ENCODE peak calls at places on chromosomes 11 and 22, in ten cellular contexts. One of them, this sample, is unnamed.

GRCh38 chr11:45931739-45932138 is 9.3 kb downstream of the LARGE2 start:
- DNase-seq in thyroid gland: no peak
- DNase-seq in AG10803: no peak
- DNase-seq in M059J: no peak
- DNase-seq in ureter: no peak
- DNase-seq in smooth muscle cell of the brain vasculature: no peak
- DNase-seq in NCI-H2029: no peak
- DNase-seq in IMR-90: no peak
- DNase-seq in body of pancreas: no peak
- DNase-seq in HTR-8/SVneo: no peak
- DNase-seq in this sample: no peak

GRCh38 chr11:33475999-33476398 is 218.8 kb downstream of the HIPK3 start:
- DNase-seq in NCI-H2029: no peak
- DNase-seq in ureter: peak
- DNase-seq in AG10803: peak
- DNase-seq in smooth muscle cell of the brain vasculature: no peak
- DNase-seq in thyroid gland: peak
- DNase-seq in M059J: peak
- DNase-seq in body of pancreas: peak
- DNase-seq in HTR-8/SVneo: no peak
- DNase-seq in IMR-90: peak
- DNase-seq in this sample: peak

GRCh38 chr11:1568451-1568911 is 3.6 kb downstream of the DUSP8 start:
- DNase-seq in HTR-8/SVneo: no peak
- DNase-seq in AG10803: no peak
- DNase-seq in ureter: no peak
- DNase-seq in smooth muscle cell of the brain vasculature: no peak
- DNase-seq in NCI-H2029: no peak
- DNase-seq in IMR-90: no peak
- DNase-seq in M059J: no peak
- DNase-seq in thyroid gland: no peak
- DNase-seq in body of pancreas: peak
- DNase-seq in this sample: peak

GRCh38 chr11:34427171-34427805 is 11.4 kb upstream of the CAT start:
- DNase-seq in smooth muscle cell of the brain vasculature: no peak
- DNase-seq in NCI-H2029: no peak
- DNase-seq in M059J: peak
- DNase-seq in body of pancreas: no peak
- DNase-seq in thyroid gland: peak
- DNase-seq in HTR-8/SVneo: peak
- DNase-seq in ureter: no peak
- DNase-seq in IMR-90: peak
- DNase-seq in AG10803: peak
- DNase-seq in this sample: peak

GRCh38 chr22:27097933-27098332 is 440.5 kb downstream of the MIAT start:
- DNase-seq in thyroid gland: no peak
- DNase-seq in M059J: peak
- DNase-seq in NCI-H2029: no peak
- DNase-seq in body of pancreas: no peak
- DNase-seq in AG10803: peak
- DNase-seq in IMR-90: no peak
- DNase-seq in smooth muscle cell of the brain vasculature: no peak
- DNase-seq in ureter: no peak
- DNase-seq in HTR-8/SVneo: no peak
- DNase-seq in this sample: no peak

GRCh38 chr11:75577198-75577597 is 15.1 kb downstream of the SERPINH1 start:
- DNase-seq in HTR-8/SVneo: peak
- DNase-seq in ureter: no peak
- DNase-seq in body of pancreas: peak
- DNase-seq in M059J: no peak
- DNase-seq in thyroid gland: peak
- DNase-seq in smooth muscle cell of the brain vasculature: no peak
- DNase-seq in NCI-H2029: no peak
- DNase-seq in AG10803: peak
- DNase-seq in IMR-90: peak
- DNase-seq in this sample: peak

GRCh38 chr11:72754544-72755155 is 2.4 kb upstream of the ARAP1 start:
- DNase-seq in HTR-8/SVneo: no peak
- DNase-seq in body of pancreas: no peak
- DNase-seq in M059J: no peak
- DNase-seq in ureter: no peak
- DNase-seq in smooth muscle cell of the brain vasculature: no peak
- DNase-seq in IMR-90: no peak
- DNase-seq in NCI-H2029: no peak
- DNase-seq in AG10803: no peak
- DNase-seq in thyroid gland: no peak
- DNase-seq in this sample: peak

GRCh38 chr11:46674463-46675287 is 25.7 kb downstream of the ARHGAP1 start:
- DNase-seq in IMR-90: peak
- DNase-seq in ureter: no peak
- DNase-seq in NCI-H2029: no peak
- DNase-seq in smooth muscle cell of the brain vasculature: no peak
- DNase-seq in body of pancreas: no peak
- DNase-seq in HTR-8/SVneo: no peak
- DNase-seq in thyroid gland: peak
- DNase-seq in AG10803: no peak
- DNase-seq in M059J: peak
- DNase-seq in this sample: no peak

GRCh38 chr11:2444301-2445106 is at the start of the genes KCNQ1 and TRPM5:
- DNase-seq in M059J: no peak
- DNase-seq in thyroid gland: peak
- DNase-seq in body of pancreas: peak
- DNase-seq in ureter: peak
- DNase-seq in AG10803: no peak
- DNase-seq in IMR-90: no peak
- DNase-seq in HTR-8/SVneo: peak
- DNase-seq in smooth muscle cell of the brain vasculature: no peak
- DNase-seq in NCI-H2029: peak
- DNase-seq in this sample: no peak

GRCh38 chr11:68574308-68574707 is 110.0 kb upstream of the GAL start:
- DNase-seq in thyroid gland: no peak
- DNase-seq in IMR-90: peak
- DNase-seq in HTR-8/SVneo: no peak
- DNase-seq in M059J: peak
- DNase-seq in ureter: no peak
- DNase-seq in smooth muscle cell of the brain vasculature: no peak
- DNase-seq in AG10803: peak
- DNase-seq in NCI-H2029: peak
- DNase-seq in body of pancreas: no peak
- DNase-seq in this sample: peak

GRCh38 chr11:119491753-119492455 is 68.9 kb upstream of the THY1 start:
- DNase-seq in body of pancreas: no peak
- DNase-seq in smooth muscle cell of the brain vasculature: no peak
- DNase-seq in M059J: peak
- DNase-seq in AG10803: peak
- DNase-seq in HTR-8/SVneo: no peak
- DNase-seq in IMR-90: peak
- DNase-seq in ureter: no peak
- DNase-seq in NCI-H2029: peak
- DNase-seq in thyroid gland: no peak
- DNase-seq in this sample: peak

GRCh38 chr11:61783717-61784505 is 8.5 kb downstream of the TMEM258 start:
- DNase-seq in M059J: no peak
- DNase-seq in ureter: no peak
- DNase-seq in HTR-8/SVneo: no peak
- DNase-seq in IMR-90: peak
- DNase-seq in body of pancreas: no peak
- DNase-seq in AG10803: peak
- DNase-seq in thyroid gland: no peak
- DNase-seq in NCI-H2029: no peak
- DNase-seq in smooth muscle cell of the brain vasculature: peak
- DNase-seq in this sample: peak

GRCh38 chr11:64885367-64886286 is 7.2 kb upstream of the EHD1 start:
- DNase-seq in thyroid gland: no peak
- DNase-seq in AG10803: peak
- DNase-seq in ureter: no peak
- DNase-seq in smooth muscle cell of the brain vasculature: no peak
- DNase-seq in body of pancreas: no peak
- DNase-seq in IMR-90: peak
- DNase-seq in HTR-8/SVneo: no peak
- DNase-seq in M059J: peak
- DNase-seq in NCI-H2029: no peak
- DNase-seq in this sample: peak

GRCh38 chr11:91136631-91137030 is 913.8 kb upstream of the CHORDC1 start:
- DNase-seq in AG10803: no peak
- DNase-seq in NCI-H2029: no peak
- DNase-seq in HTR-8/SVneo: peak
- DNase-seq in ureter: no peak
- DNase-seq in thyroid gland: no peak
- DNase-seq in M059J: peak
- DNase-seq in IMR-90: peak
- DNase-seq in body of pancreas: no peak
- DNase-seq in smooth muscle cell of the brain vasculature: no peak
- DNase-seq in this sample: no peak

GRCh38 chr11:70109006-70109405 is 30.9 kb downstream of the ANO1 start:
- DNase-seq in ureter: no peak
- DNase-seq in M059J: no peak
- DNase-seq in AG10803: peak
- DNase-seq in IMR-90: peak
- DNase-seq in NCI-H2029: no peak
- DNase-seq in HTR-8/SVneo: no peak
- DNase-seq in body of pancreas: no peak
- DNase-seq in thyroid gland: no peak
- DNase-seq in smooth muscle cell of the brain vasculature: peak
- DNase-seq in this sample: peak

GRCh38 chr11:60172011-60172410 is 10.9 kb downstream of the MS4A6A start:
- DNase-seq in thyroid gland: no peak
- DNase-seq in IMR-90: no peak
- DNase-seq in body of pancreas: no peak
- DNase-seq in AG10803: no peak
- DNase-seq in smooth muscle cell of the brain vasculature: no peak
- DNase-seq in NCI-H2029: no peak
- DNase-seq in M059J: no peak
- DNase-seq in HTR-8/SVneo: no peak
- DNase-seq in ureter: no peak
- DNase-seq in this sample: no peak

GRCh38 chr22:39463277-39463676 is 6.5 kb downstream of the MGAT3 start:
- DNase-seq in NCI-H2029: no peak
- DNase-seq in smooth muscle cell of the brain vasculature: no peak
- DNase-seq in IMR-90: no peak
- DNase-seq in ureter: no peak
- DNase-seq in body of pancreas: no peak
- DNase-seq in HTR-8/SVneo: no peak
- DNase-seq in thyroid gland: no peak
- DNase-seq in M059J: no peak
- DNase-seq in AG10803: no peak
- DNase-seq in this sample: no peak

GRCh38 chr22:46514592-46515207 is 22.7 kb downstream of the CELSR1 start:
- DNase-seq in HTR-8/SVneo: peak
- DNase-seq in AG10803: peak
- DNase-seq in ureter: no peak
- DNase-seq in IMR-90: peak
- DNase-seq in M059J: peak
- DNase-seq in thyroid gland: no peak
- DNase-seq in body of pancreas: no peak
- DNase-seq in smooth muscle cell of the brain vasculature: no peak
- DNase-seq in NCI-H2029: no peak
- DNase-seq in this sample: peak

GRCh38 chr11:78244080-78244479 is 55.4 kb downstream of the USP35 start:
- DNase-seq in body of pancreas: no peak
- DNase-seq in thyroid gland: no peak
- DNase-seq in AG10803: peak
- DNase-seq in ureter: no peak
- DNase-seq in M059J: peak
- DNase-seq in NCI-H2029: no peak
- DNase-seq in smooth muscle cell of the brain vasculature: no peak
- DNase-seq in HTR-8/SVneo: no peak
- DNase-seq in IMR-90: no peak
- DNase-seq in this sample: no peak

GRCh38 chr11:30508594-30508993 is 77.6 kb downstream of the MPPED2 start:
- DNase-seq in thyroid gland: peak
- DNase-seq in AG10803: no peak
- DNase-seq in M059J: no peak
- DNase-seq in HTR-8/SVneo: no peak
- DNase-seq in IMR-90: no peak
- DNase-seq in ureter: no peak
- DNase-seq in body of pancreas: no peak
- DNase-seq in smooth muscle cell of the brain vasculature: no peak
- DNase-seq in NCI-H2029: no peak
- DNase-seq in this sample: no peak

GRCh38 chr22:38079804-38080203 is 4.2 kb downstream of the SLC16A8 start:
- DNase-seq in NCI-H2029: no peak
- DNase-seq in HTR-8/SVneo: no peak
- DNase-seq in thyroid gland: no peak
- DNase-seq in body of pancreas: no peak
- DNase-seq in smooth muscle cell of the brain vasculature: no peak
- DNase-seq in M059J: no peak
- DNase-seq in AG10803: no peak
- DNase-seq in ureter: no peak
- DNase-seq in IMR-90: no peak
- DNase-seq in this sample: peak

GRCh38 chr22:44091021-44091721 is 67.1 kb downstream of the PARVB start:
- DNase-seq in HTR-8/SVneo: peak
- DNase-seq in ureter: no peak
- DNase-seq in smooth muscle cell of the brain vasculature: no peak
- DNase-seq in IMR-90: no peak
- DNase-seq in body of pancreas: no peak
- DNase-seq in thyroid gland: no peak
- DNase-seq in NCI-H2029: no peak
- DNase-seq in AG10803: no peak
- DNase-seq in M059J: peak
- DNase-seq in this sample: peak

GRCh38 chr22:17213976-17214375 is 5.3 kb downstream of the ADA2 start:
- DNase-seq in smooth muscle cell of the brain vasculature: no peak
- DNase-seq in body of pancreas: peak
- DNase-seq in HTR-8/SVneo: no peak
- DNase-seq in M059J: peak
- DNase-seq in ureter: peak
- DNase-seq in AG10803: peak
- DNase-seq in thyroid gland: peak
- DNase-seq in NCI-H2029: no peak
- DNase-seq in IMR-90: peak
- DNase-seq in this sample: peak

GRCh38 chr11:65817815-65818680 is 15.7 kb upstream of the SNX32 start:
- DNase-seq in thyroid gland: peak
- DNase-seq in M059J: peak
- DNase-seq in AG10803: peak
- DNase-seq in smooth muscle cell of the brain vasculature: peak
- DNase-seq in body of pancreas: peak
- DNase-seq in IMR-90: peak
- DNase-seq in HTR-8/SVneo: peak
- DNase-seq in NCI-H2029: peak
- DNase-seq in ureter: peak
- DNase-seq in this sample: peak

GRCh38 chr11:1927151-1928037 is 7.9 kb downstream of the TNNT3 start:
- DNase-seq in body of pancreas: no peak
- DNase-seq in IMR-90: no peak
- DNase-seq in ureter: peak
- DNase-seq in thyroid gland: no peak
- DNase-seq in NCI-H2029: no peak
- DNase-seq in smooth muscle cell of the brain vasculature: no peak
- DNase-seq in HTR-8/SVneo: no peak
- DNase-seq in M059J: no peak
- DNase-seq in AG10803: no peak
- DNase-seq in this sample: peak

GRCh38 chr11:65169164-65169641 is 830 bp upstream of the SPDYC start:
- DNase-seq in AG10803: peak
- DNase-seq in thyroid gland: no peak
- DNase-seq in body of pancreas: no peak
- DNase-seq in smooth muscle cell of the brain vasculature: peak
- DNase-seq in IMR-90: peak
- DNase-seq in M059J: no peak
- DNase-seq in NCI-H2029: no peak
- DNase-seq in HTR-8/SVneo: no peak
- DNase-seq in ureter: no peak
- DNase-seq in this sample: no peak

GRCh38 chr11:559712-560304 is 730 bp downstream of the LMNTD2 start:
- DNase-seq in IMR-90: no peak
- DNase-seq in NCI-H2029: no peak
- DNase-seq in body of pancreas: peak
- DNase-seq in ureter: peak
- DNase-seq in AG10803: no peak
- DNase-seq in smooth muscle cell of the brain vasculature: no peak
- DNase-seq in thyroid gland: no peak
- DNase-seq in M059J: no peak
- DNase-seq in HTR-8/SVneo: no peak
- DNase-seq in this sample: peak

GRCh38 chr22:42317691-42318547 is 47.5 kb upstream of the TCF20 start:
- DNase-seq in M059J: no peak
- DNase-seq in AG10803: no peak
- DNase-seq in thyroid gland: peak
- DNase-seq in ureter: peak
- DNase-seq in smooth muscle cell of the brain vasculature: no peak
- DNase-seq in HTR-8/SVneo: no peak
- DNase-seq in NCI-H2029: peak
- DNase-seq in body of pancreas: no peak
- DNase-seq in IMR-90: no peak
- DNase-seq in this sample: no peak

This sample was measured in osteoblast.